ENCODE peak calls at places on chromosomes 6 and 20, in five cellular contexts. D is CD4-positive, CD25-positive, alpha-beta regulatory T cell; S is pancreas; F is prostate gland; Y is keratinocyte. B is an unnamed sample. For H3K4me1, the result is how much of the 10 kb centered on the place peaks cover.

GRCh38 chr6:17096657-17097056 is 5.2 kb upstream of the STMND1 start:
- DNase-seq in S (no peak), Y (no peak), D (no peak), F (no peak), B (no peak)

GRCh38 chr6:3856576-3856975 is 7.4 kb downstream of the FAM50B start:
- DNase-seq in S (no peak), Y (no peak), F (no peak), D (no peak), B (no peak)

GRCh38 chr6:46246727-46247126 is 75.9 kb upstream of the ENPP5 start:
- DNase-seq in Y (no peak), S (no peak), D (no peak), F (no peak), B (no peak)

GRCh38 chr20:11229772-11230171 is 556.0 kb upstream of the JAG1 start:
- DNase-seq in S (no peak), Y (peak), F (no peak), D (no peak), B (no peak)

GRCh38 chr20:2304180-2304579 is 8.4 kb downstream of the TGM3 start:
- DNase-seq in Y (no peak), F (no peak), D (no peak), S (no peak), B (no peak)

GRCh38 chr6:160300076-160300695 is 41.6 kb upstream of the SLC22A2 start:
- DNase-seq in F (no peak), Y (peak), D (no peak), S (no peak), B (no peak)

GRCh38 chr6:83600531-83600930 is 88.2 kb downstream of the PRSS35 start:
- DNase-seq in Y (no peak), S (no peak), D (no peak), F (no peak), B (no peak)

GRCh38 chr6:20791932-20792331 is 257.7 kb downstream of the CDKAL1 start:
- DNase-seq in D (no peak), S (no peak), Y (no peak), F (no peak), B (no peak)

GRCh38 chr6:146905313-146905712 is 298.9 kb upstream of the STXBP5 start:
- DNase-seq in S (no peak), F (peak), D (no peak), Y (no peak), B (no peak)

GRCh38 chr6:39365281-39366074 is 43.0 kb upstream of the KCNK16 start:
- DNase-seq in Y (no peak), F (no peak), D (no peak), S (no peak), B (no peak)

GRCh38 chr20:63035284-63036185 is 28.8 kb upstream of the BHLHE23 start:
- DNase-seq in F (no peak), S (no peak), Y (no peak), D (no peak), B (no peak)

GRCh38 chr6:30060634-30060981 is 457 bp upstream of the POLR1H start:
- DNase-seq in S (no peak), D (no peak), F (no peak), Y (no peak), B (no peak)

GRCh38 chr20:53162251-53162835 is 190.2 kb downstream of the TSHZ2 start:
- DNase-seq in D (no peak), S (no peak), F (peak), Y (no peak), B (no peak)

GRCh38 chr20:50144362-50144761 is 9.2 kb downstream of the PEDS1 start:
- DNase-seq in D (no peak), F (peak), S (no peak), Y (peak), B (no peak)

GRCh38 chr20:24987873-24988835 is 4.4 kb downstream of the APMAP start:
- DNase-seq in S (no peak), F (no peak), D (no peak), Y (no peak), B (no peak)

GRCh38 chr6:147204060-147204785 is at the start of gene STXBP5:
- DNase-seq in F (peak), S (peak), D (peak), Y (no peak), B (peak)

GRCh38 chr20:55424968-55425367 is 580.4 kb downstream of the CBLN4 start:
- DNase-seq in Y (no peak), S (no peak), D (no peak), F (no peak), B (no peak)

GRCh38 chr6:25645916-25646315 is 6.1 kb upstream of the SCGN start:
- DNase-seq in Y (no peak), S (no peak), D (no peak), F (no peak), B (no peak)

GRCh38 chr20:9392892-9393857 is 121.2 kb upstream of the LAMP5 start:
- DNase-seq in Y (no peak), S (peak), D (no peak), F (peak), B (no peak)

GRCh38 chr6:34510299-34510698 is 44.4 kb downstream of the PACSIN1 start:
- DNase-seq in D (no peak), F (no peak), S (no peak), Y (no peak), B (no peak)

GRCh38 chr6:7546383-7546782 is 4.9 kb downstream of the DSP start:
- DNase-seq in D (no peak), F (no peak), S (no peak), Y (no peak), B (no peak)

GRCh38 chr6:98957440-98957839 is 9.7 kb upstream of the FBXL4 start:
- DNase-seq in S (no peak), F (peak), Y (no peak), D (no peak), B (no peak)

GRCh38 chr20:3786665-3787639 is at the start of gene CENPB:
- DNase-seq in Y (no peak), F (peak), D (peak), S (peak), B (peak)

GRCh38 chr6:124158024-124158423 is 354.4 kb downstream of the NKAIN2 start:
- DNase-seq in Y (no peak), D (no peak), F (no peak), S (no peak), B (no peak)

GRCh38 chr6:35206346-35206745 is 7.4 kb upstream of the SCUBE3 start:
- DNase-seq in S (no peak), D (no peak), F (no peak), Y (no peak), B (no peak)

GRCh38 chr6:37077459-37078296 is 72.2 kb downstream of the FGD2 start:
- DNase-seq in F (peak), D (no peak), S (peak), Y (no peak), B (no peak)

GRCh38 chr20:20367681-20368413 is at the start of gene INSM1:
- DNase-seq in F (no peak), S (no peak), Y (no peak), D (no peak), B (no peak)

GRCh38 chr6:139341060-139341459 is 33.4 kb downstream of the CITED2 start:
- DNase-seq in S (no peak), Y (no peak), F (no peak), D (no peak), B (no peak)
- H3K4me1 ChIP-seq in S (under half), Y (under half), F (under half), D (under half), B (under half)

GRCh38 chr6:104941694-104942177 is 15.2 kb upstream of the LIN28B start:
- DNase-seq in Y (no peak), S (no peak), D (no peak), F (no peak), B (no peak)

GRCh38 chr6:104943781-104944180 is 13.1 kb upstream of the LIN28B start:
- DNase-seq in F (no peak), Y (no peak), S (no peak), D (no peak), B (no peak)

GRCh38 chr6:104940238-104940880 is 16.5 kb upstream of the LIN28B start:
- DNase-seq in Y (no peak), S (peak), F (no peak), D (no peak), B (no peak)

GRCh38 chr6:104936766-104937535 is 20.0 kb upstream of the LIN28B start:
- DNase-seq in S (no peak), F (no peak), Y (no peak), D (no peak), B (no peak)

DNA sequence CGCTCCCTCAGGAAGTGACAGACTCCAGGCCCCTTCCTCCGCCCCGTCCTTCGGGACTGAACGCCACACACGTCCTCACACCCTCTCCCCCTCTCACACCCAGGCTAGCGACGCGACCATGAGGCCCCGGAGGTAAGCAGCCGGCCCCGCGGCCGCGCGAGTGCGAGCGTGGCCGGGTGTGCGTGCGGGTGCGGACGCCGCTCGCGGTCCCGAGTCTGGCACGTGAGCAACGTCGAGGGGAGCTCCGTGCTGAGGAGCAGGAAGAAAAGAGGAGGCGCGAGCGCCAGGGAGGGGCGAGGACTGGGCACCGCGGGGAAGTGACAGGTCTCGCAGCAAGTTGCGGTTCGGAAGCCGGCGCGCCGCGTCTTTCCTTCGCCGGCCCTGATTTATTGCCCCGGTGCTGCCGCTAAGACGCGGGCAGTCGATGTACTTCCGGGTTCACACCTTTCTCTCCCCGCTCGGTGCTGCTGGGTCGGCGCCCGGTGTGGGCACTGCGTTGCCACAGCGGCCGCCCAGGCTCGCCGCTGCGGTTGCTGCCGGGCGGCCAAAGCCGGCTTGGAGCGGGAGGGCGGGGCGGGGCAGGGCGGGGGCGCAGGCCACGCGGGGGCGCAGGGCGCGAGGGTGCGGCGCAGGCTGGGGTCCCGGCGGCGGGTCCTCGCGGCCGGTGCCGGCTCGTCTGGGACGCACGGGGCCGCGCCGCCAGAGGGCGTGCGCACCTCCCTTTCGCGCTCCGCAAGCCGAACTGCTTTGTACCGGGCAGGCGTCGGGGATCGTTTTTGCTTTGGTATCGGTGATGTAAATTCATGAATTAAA is 15.8 kb upstream of the LIN28B start:
- DNase-seq in F (no peak), D (no peak), S (peak), Y (no peak), B (no peak)
- H3K4me3 ChIP-seq in F (peak), D (peak), S (no peak), Y (peak), B (no peak)

GRCh38 chr6:4861564-4861963 is 85.4 kb downstream of the CDYL start:
- DNase-seq in D (no peak), F (no peak), Y (no peak), S (no peak), B (no peak)
- H3K4me1 ChIP-seq in D (under half), F (under half), Y (under half), S (under half), B (under half)

DNA sequence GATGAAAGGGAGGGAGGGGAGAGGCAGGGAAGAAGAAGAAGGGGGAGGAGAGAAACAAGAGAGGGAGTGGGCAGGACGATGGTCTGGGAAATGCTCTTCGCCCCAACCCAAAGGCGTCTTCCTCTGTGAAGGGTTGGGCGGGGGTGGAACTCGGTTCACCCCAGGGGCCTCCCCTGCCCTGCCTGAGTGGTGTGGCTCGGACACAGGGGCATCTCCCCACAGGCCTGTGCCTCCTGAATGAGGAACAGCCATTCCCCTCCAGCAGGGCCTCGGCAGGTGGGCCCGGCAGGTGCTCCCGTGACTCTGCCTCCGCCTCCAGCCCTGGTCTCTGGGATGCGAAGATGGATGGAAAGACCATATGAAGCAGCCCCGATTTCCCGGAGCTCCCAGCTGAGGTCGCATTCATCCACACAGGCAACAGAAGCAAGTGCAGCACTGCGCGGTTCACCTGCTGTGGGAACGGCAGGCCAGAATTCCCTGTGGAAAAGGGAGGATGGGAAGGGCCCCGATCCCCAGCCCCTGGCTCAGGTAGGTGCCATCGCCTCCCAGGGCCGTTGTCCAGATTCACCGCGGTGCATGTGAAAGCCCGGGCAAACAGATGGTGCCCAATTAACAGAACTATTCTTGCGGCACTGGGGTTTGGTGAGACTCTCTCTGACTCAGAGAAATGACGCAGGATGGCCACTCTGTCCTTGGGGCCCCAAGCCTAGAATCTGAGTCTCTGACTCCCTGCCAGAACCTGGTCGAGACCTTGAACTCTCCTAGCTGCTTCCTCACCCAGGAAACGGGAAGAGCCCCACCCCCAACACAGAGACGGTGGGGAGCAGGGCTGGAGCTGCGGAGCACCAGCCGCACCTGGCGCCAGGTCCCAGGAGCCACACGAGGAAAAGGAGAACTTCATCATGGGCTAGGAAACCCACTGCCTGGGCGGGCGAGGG is 29.5 kb upstream of the RPS6KA2 start:
- DNase-seq in F (no peak), Y (no peak), D (no peak), S (no peak), B (no peak)
- H3K4me3 ChIP-seq in F (no peak), Y (no peak), D (no peak), S (no peak), B (no peak)

DNA sequence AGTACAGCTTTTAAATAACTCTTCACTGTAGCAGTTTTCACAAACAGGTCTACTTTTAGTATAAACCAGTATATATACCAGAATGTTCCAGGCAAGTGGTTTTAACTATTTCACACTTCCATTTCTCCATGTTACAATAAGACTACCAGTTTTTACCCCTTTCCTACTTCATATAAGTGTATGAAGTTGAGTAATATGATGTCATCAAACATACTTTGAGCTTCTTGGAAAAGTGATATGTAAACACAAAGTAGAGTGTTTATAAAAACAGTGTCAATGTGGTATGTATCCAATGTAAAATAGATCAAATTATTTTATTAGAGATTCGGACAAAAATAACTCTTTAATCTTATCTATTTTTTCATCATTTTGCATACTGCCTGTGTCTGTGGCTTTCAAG is 2.5 kb upstream of the PAQR8 start:
- DNase-seq in Y (no peak), S (no peak), F (no peak), D (no peak), B (no peak)
- H3K4me1 ChIP-seq in Y (under half), S (under half), F (under half), D (under half), B (under half)

GRCh38 chr6:79649016-79649415 is 17.9 kb downstream of the SH3BGRL2 start:
- DNase-seq in D (no peak), Y (no peak), F (no peak), S (no peak), B (no peak)

GRCh38 chr6:79650943-79651342 is 19.8 kb downstream of the SH3BGRL2 start:
- DNase-seq in D (no peak), S (no peak), Y (no peak), F (no peak), B (no peak)

GRCh38 chr6:79646006-79646405 is 14.9 kb downstream of the SH3BGRL2 start:
- DNase-seq in Y (no peak), S (no peak), F (no peak), D (no peak), B (no peak)

GRCh38 chr6:79648315-79648714 is 17.2 kb downstream of the SH3BGRL2 start:
- DNase-seq in S (no peak), F (no peak), D (no peak), Y (no peak), B (no peak)

DNA sequence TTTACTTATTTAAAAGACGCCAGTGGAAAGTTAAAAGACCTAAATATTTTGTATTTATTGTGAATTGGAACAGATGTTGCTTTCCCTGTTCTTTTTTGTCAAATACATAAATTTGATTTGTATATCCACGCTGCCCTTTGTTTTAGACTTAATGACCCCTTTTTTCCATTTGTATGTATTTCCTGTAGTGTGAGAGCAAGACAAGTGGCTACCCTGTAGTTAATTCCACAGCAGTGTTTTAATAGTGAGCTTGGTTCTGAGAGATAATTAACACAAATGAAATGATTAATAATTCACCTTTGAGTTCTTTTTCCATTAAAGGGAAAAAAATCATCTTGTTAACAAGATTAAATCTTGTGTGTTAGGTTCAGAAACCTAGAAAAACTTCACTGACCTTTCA is 16.6 kb downstream of the SH3BGRL2 start:
- DNase-seq in Y (no peak), F (no peak), S (no peak), D (no peak), B (no peak)
- H3K4me3 ChIP-seq in Y (no peak), F (no peak), S (no peak), D (no peak), B (no peak)

DNA sequence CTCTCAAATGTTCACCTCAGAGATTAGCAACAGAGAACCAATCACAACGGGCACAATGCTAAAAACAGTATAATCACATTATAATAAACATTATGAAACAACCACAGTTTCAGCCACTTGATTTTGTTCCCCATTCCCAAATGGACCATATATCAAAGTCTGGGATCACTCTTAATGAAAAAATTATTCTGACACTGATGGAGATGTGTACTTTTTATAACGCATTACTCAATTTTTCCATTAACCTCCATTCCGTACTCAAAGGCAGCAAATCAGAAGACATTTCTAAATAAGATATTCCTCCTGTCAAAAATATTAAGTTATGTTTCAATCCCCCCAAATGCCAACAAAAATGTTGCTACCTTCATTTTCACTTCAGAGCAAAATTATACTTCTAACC is 2.8 kb downstream of the CPNE1 start:
- DNase-seq in F (no peak), S (no peak), Y (no peak), D (no peak), B (no peak)
- H3K4me1 ChIP-seq in F (under half), S (under half), Y (under half), D (half or more), B (half or more)

DNA sequence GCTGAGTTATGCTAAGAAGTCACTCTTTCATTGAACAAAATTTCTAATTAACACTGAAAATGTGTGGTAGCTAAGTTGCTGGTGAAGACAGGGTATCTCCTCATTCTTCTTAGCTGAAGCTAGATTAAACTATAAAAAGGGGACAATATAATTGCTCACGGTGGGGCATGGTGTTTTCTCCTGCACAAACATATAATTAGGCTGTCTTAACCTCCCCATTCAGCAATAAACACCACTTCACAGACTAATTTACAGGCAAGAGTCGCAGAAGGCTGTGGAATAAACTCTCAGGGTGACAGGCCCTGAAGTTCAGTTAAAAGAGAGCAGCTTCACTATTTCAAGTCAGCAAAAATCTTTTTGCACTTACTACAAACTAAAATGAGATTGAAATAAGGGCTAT is 338.9 kb upstream of the NT5E start:
- DNase-seq in Y (no peak), F (no peak), D (no peak), S (no peak), B (no peak)
- H3K4me3 ChIP-seq in Y (no peak), F (no peak), D (no peak), S (no peak), B (no peak)